ENCODE peak calls at places on chromosomes 4 and X, in eight cellular contexts. A is suprapubic skin; B is kidney epithelial cell; G is choroid plexus epithelial cell; X is CD8-positive, alpha-beta T cell; P is BJ; M is NB4; W is heart left ventricle. O is an unnamed sample.
A peak's percentile ranks its signal among the peaks of the same experiment; 100 is the strongest.

GRCh38 chrX:134999469-134999868 is 8.7 kb downstream of the SMIM10 start:
- DNase-seq in A (no peak), B (no peak), G (peak; percentile 71), X (no peak), P (no peak), M (peak; percentile 63), W (no peak), O (no peak)

GRCh38 chr4:8556341-8557150 is 23.6 kb upstream of the GPR78 start:
- DNase-seq in A (no peak), B (no peak), G (peak; percentile 37), X (no peak), P (no peak), M (no peak), W (no peak), O (no peak)

GRCh38 chr4:187251896-187252295 is 528.2 kb upstream of the FAT1 start:
- DNase-seq in A (no peak), B (no peak), G (peak; percentile 15), X (no peak), P (no peak), M (peak; percentile 5), W (no peak), O (no peak)

GRCh38 chr4:93743638-93744037 is 84.9 kb upstream of the ATOH1 start:
- DNase-seq in A (no peak), B (no peak), G (no peak), X (no peak), P (no peak), M (no peak), W (no peak), O (no peak)

GRCh38 chr4:56907489-56908205 is at the start of gene REST:
- DNase-seq in A (peak; percentile 87), B (no peak), G (peak; percentile 63), X (peak; percentile 74), P (no peak), M (peak; percentile 84), W (peak; percentile 85), O (no peak)

GRCh38 chrX:13902406-13902805 is 85.5 kb upstream of the GPM6B start:
- DNase-seq in A (no peak), B (no peak), G (no peak), X (no peak), P (no peak), M (no peak), W (no peak), O (no peak)

GRCh38 chr4:165720411-165721082 is 152.5 kb upstream of the TLL1 start:
- DNase-seq in A (no peak), B (no peak), G (no peak), X (no peak), P (no peak), M (no peak), W (no peak), O (no peak)

GRCh38 chr4:134202557-134202956 is 968 bp upstream of the PABPC4L start:
- DNase-seq in A (no peak), B (no peak), G (peak; percentile 53), X (no peak), P (no peak), M (no peak), W (no peak), O (no peak)

GRCh38 chr4:107050525-107051135 is 14.5 kb upstream of the DKK2 start:
- DNase-seq in A (no peak), B (no peak), G (peak; percentile 40), X (no peak), P (no peak), M (peak; percentile 16), W (no peak), O (no peak)

GRCh38 chr4:144611850-144612249 is 34.1 kb upstream of the HHIP start:
- DNase-seq in A (no peak), B (no peak), G (peak; percentile 55), X (no peak), P (no peak), M (peak; percentile 12), W (no peak), O (no peak)

GRCh38 chrX:22122510-22122909 is 90.4 kb downstream of the PHEX start:
- DNase-seq in A (no peak), B (no peak), G (peak; percentile 56), X (no peak), P (no peak), M (no peak), W (no peak), O (no peak)

GRCh38 chr4:140069068-140069467 is 84.9 kb downstream of the MAML3 start:
- DNase-seq in A (no peak), B (no peak), G (peak; percentile 72), X (no peak), P (no peak), M (peak; percentile 43), W (peak; percentile 40), O (no peak)

GRCh38 chr4:182188622-182189021 is 54.6 kb upstream of the TENM3 start:
- DNase-seq in A (no peak), B (no peak), G (peak; percentile 34), X (no peak), P (no peak), M (no peak), W (no peak), O (no peak)

GRCh38 chr4:89243741-89244252 is 63.8 kb downstream of the GPRIN3 start:
- DNase-seq in A (no peak), B (no peak), G (no peak), X (no peak), P (no peak), M (no peak), W (no peak), O (no peak)

GRCh38 chr4:159600102-159600501 is 497.2 kb downstream of the RAPGEF2 start:
- DNase-seq in A (no peak), B (no peak), G (no peak), X (no peak), P (no peak), M (no peak), W (no peak), O (no peak)

GRCh38 chrX:153507484-153508178 is 9.8 kb upstream of the ATP2B3 start:
- DNase-seq in A (peak; percentile 83), B (peak; percentile 7), G (peak; percentile 76), X (peak; percentile 68), P (no peak), M (peak; percentile 74), W (peak; percentile 85), O (no peak)

GRCh38 chrX:48538641-48539344 is 721 bp upstream of the TBC1D25 start:
- DNase-seq in A (no peak), B (no peak), G (no peak), X (no peak), P (no peak), M (no peak), W (no peak), O (no peak)
- H3K4me3 ChIP-seq in A (peak overlapping the region; percentile 66), B (peak overlapping the region; percentile 22), G (peak overlapping the region; percentile 22), X (no peak overlapping the region), P (peak overlapping the region; percentile 84), M (peak overlapping the region; percentile 49), W (peak overlapping the region; percentile 73), O (peak overlapping the region; percentile 78)

GRCh38 chrX:131812847-131813825 is 210.0 kb upstream of the STK26 start:
- DNase-seq in A (no peak), B (no peak), G (no peak), X (peak; percentile 53), P (no peak), M (no peak), W (peak; percentile 80), O (no peak)

GRCh38 chrX:131821945-131822622 is 201.0 kb upstream of the STK26 start:
- DNase-seq in A (no peak), B (peak; percentile 21), G (no peak), X (no peak), P (no peak), M (no peak), W (peak; percentile 78), O (no peak)

GRCh38 chrX:131818297-131818936 is 204.7 kb upstream of the STK26 start:
- DNase-seq in A (no peak), B (no peak), G (no peak), X (no peak), P (no peak), M (no peak), W (no peak), O (no peak)

GRCh38 chrX:131816551-131817136 is 206.5 kb upstream of the STK26 start:
- DNase-seq in A (no peak), B (peak; percentile 32), G (no peak), X (peak; percentile 30), P (no peak), M (no peak), W (peak; percentile 79), O (no peak)
- H3K4me3 ChIP-seq in A (peak overlapping the region; percentile 7), B (no peak overlapping the region), G (no peak overlapping the region), X (peak overlapping the region; percentile 35), P (no peak overlapping the region), M (no peak overlapping the region), W (peak overlapping the region; percentile 32), O (no peak overlapping the region)

GRCh38 chrX:107656965-107657364 is 28.7 kb downstream of the PRPS1 start:
- DNase-seq in A (no peak), B (no peak), G (no peak), X (no peak), P (no peak), M (no peak), W (no peak), O (no peak)

GRCh38 chrX:107659286-107659685 is 31.0 kb downstream of the PRPS1 start:
- DNase-seq in A (no peak), B (no peak), G (no peak), X (no peak), P (no peak), M (no peak), W (no peak), O (no peak)

GRCh38 chrX:107658660-107659059 is 30.4 kb downstream of the PRPS1 start:
- DNase-seq in A (no peak), B (no peak), G (no peak), X (no peak), P (no peak), M (no peak), W (no peak), O (no peak)

GRCh38 chrX:107659768-107660167 is 31.5 kb downstream of the PRPS1 start:
- DNase-seq in A (no peak), B (no peak), G (peak; percentile 78), X (no peak), P (no peak), M (peak; percentile 57), W (no peak), O (no peak)

GRCh38 chrX:107654778-107655761 is 26.8 kb downstream of the PRPS1 start:
- DNase-seq in A (peak; percentile 80), B (peak; percentile 78), G (peak; percentile 76), X (no peak), P (peak; percentile 81), M (peak; percentile 61), W (peak; percentile 63), O (no peak)
- H3K4me3 ChIP-seq in A (no peak overlapping the region), B (no peak overlapping the region), G (peak overlapping the region; percentile 32), X (no peak overlapping the region), P (peak overlapping the region; percentile 15), M (no peak overlapping the region), W (no peak overlapping the region), O (no peak overlapping the region)

DNA sequence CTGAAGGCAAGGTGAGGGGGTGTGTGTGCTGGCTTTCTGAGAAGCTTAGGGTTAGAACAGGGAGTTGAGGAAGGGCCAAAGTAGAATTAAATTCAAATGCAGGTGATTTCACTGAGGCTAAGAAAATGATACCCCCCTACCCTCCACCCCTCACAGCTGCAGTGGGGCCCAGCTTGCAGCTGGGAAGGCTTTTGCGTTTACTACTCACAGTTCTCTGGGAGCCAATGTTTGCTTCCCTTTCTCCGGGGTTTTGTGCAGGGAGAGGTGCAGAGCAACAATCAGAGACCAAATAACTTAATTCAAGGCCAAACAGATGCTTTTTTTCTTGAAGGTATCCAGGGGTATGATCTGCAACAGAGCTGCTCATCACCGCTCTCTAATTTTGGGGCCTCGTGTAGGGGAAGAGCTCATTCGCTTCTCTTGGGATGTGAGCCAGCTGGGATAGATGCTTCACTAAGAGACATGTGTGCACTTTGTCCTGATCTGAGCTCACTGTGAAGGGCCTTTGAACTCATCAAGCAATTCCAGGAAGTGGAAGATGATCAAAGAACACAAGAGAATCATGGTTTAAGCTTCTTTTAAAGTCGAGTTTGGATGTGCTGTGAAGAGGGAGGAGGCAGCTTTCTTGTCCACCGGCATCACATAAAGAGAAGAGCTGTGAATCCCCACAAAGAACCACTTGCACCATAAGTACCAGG is 122.7 kb upstream of the C1GALT1C1 start:
- DNase-seq in A (no peak), B (no peak), G (no peak), X (no peak), P (no peak), M (no peak), W (no peak), O (no peak)
- H3K4me3 ChIP-seq in A (no peak overlapping the region), B (no peak overlapping the region), G (no peak overlapping the region), X (no peak overlapping the region), P (no peak overlapping the region), M (no peak overlapping the region), W (no peak overlapping the region), O (no peak overlapping the region)

O was measured in AG04449.